ENCODE peak calls at places on chromosomes 4 and X, in seven cellular contexts. B is aorta; N is uterus; W is MM.1S; H is foreskin keratinocyte; K is lower lobe of right lung; A is CD8-positive, alpha-beta memory T cell. J is an unnamed sample.

GRCh38 chr4:146255463-146255862 is 41.1 kb downstream of the REELD1 start:
- DNase-seq in H (no peak), B (no peak), K (no peak), A (no peak), N (no peak), W (no peak), J (no peak)

GRCh38 chr4:76698141-76698540 is 199.8 kb downstream of the SOWAHB start:
- DNase-seq in H (no peak), B (no peak), W (no peak), K (no peak), N (no peak), A (no peak), J (no peak)

GRCh38 chr4:185713272-185713671 is 98.7 kb downstream of the SORBS2 start:
- DNase-seq in K (no peak), B (no peak), W (no peak), A (no peak), H (peak; percentile 52), N (no peak), J (no peak)

GRCh38 chr4:102616661-102617060 is 115.5 kb downstream of the NFKB1 start:
- DNase-seq in W (peak; percentile 98), K (no peak), B (no peak), N (no peak), H (no peak), A (no peak), J (no peak)

GRCh38 chrX:14872355-14872754 is 514 bp downstream of the FANCB start:
- DNase-seq in H (no peak), N (no peak), B (no peak), K (no peak), A (no peak), W (no peak), J (no peak)

GRCh38 chr4:165208741-165209388 is 1.5 kb downstream of the KLHL2 start:
- DNase-seq in H (no peak), A (no peak), W (no peak), K (no peak), N (no peak), B (no peak), J (no peak)

GRCh38 chr4:2936773-2937145 is 26.4 kb downstream of the NOP14 start:
- DNase-seq in N (no peak), A (peak; percentile 78), K (no peak), H (peak; percentile 95), B (peak; percentile 59), W (no peak), J (no peak)

GRCh38 chr4:99979872-99980271 is 29.8 kb upstream of the H2AZ1 start:
- DNase-seq in H (peak; percentile 84), W (no peak), B (no peak), K (no peak), A (no peak), N (no peak), J (no peak)

GRCh38 chr4:164440196-164440595 is 313.7 kb upstream of the SMIM31 start:
- DNase-seq in H (peak; percentile 92), A (no peak), W (no peak), K (no peak), B (no peak), N (no peak), J (no peak)

GRCh38 chr4:20682853-20683252 is 17.4 kb upstream of the PACRGL start:
- DNase-seq in A (no peak), W (no peak), B (no peak), K (no peak), N (no peak), H (no peak), J (no peak)

GRCh38 chr4:87916636-87917035 is 58.9 kb upstream of the SPP1 start:
- DNase-seq in H (no peak), A (no peak), K (no peak), B (no peak), N (no peak), W (no peak), J (no peak)

GRCh38 chr4:6179362-6179761 is 21.0 kb downstream of the JAKMIP1 start:
- DNase-seq in A (peak; percentile 61), H (no peak), N (no peak), K (no peak), B (peak; percentile 44), W (no peak), J (no peak)

GRCh38 chr4:6183740-6184139 is 16.6 kb downstream of the JAKMIP1 start:
- DNase-seq in H (no peak), A (peak; percentile 48), K (no peak), N (no peak), B (peak; percentile 15), W (peak; percentile 94), J (no peak)

GRCh38 chr4:6180841-6181631 is 19.3 kb downstream of the JAKMIP1 start:
- DNase-seq in N (no peak), K (no peak), B (peak; percentile 22), W (peak; percentile 85), H (no peak), A (peak; percentile 79), J (no peak)

GRCh38 chr4:6184169-6184568 is 16.2 kb downstream of the JAKMIP1 start:
- DNase-seq in W (peak; percentile 23), B (peak; percentile 28), N (no peak), H (no peak), A (peak; percentile 26), K (no peak), J (no peak)

DNA sequence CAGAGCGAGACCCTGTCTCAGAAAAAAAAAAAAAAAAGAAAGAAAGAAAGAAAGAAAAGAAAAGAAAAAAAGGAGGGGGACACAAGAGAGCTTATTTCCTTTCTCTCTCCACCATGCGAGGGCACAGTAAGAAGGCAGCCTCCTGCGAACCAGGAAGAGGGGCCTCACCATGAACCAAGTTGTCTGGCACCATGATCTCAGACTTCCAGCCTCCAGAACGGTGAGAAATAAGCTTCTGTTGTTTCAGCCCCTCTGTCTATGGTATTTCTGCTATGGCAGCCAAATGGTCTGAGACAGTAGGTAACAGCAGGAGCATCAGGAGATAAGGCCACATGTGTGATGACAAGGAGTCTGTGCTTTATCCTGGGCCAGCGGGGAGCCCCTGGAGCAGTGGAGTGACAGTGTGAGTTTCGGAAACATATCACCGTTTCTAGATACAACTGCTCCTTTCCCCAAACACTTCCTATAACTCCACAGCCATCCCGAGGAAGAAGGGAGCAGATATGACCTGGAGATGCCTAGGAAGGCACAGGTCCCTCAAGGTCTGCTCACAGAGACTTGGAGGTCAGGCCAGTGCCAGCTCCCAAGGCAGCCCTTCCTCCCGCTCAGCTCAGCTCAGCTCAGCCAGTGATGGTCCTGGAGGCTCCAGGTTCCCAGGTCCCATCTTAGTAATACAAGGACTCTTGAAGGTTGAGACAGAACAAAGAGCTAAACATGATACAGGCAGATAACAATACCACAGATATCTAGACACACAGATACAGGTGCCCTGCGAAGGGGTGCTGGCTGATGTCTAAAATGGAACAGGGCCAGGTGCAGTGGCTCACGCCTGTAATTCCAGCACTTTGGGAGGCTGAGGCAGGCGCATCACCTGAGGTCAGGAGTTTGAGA is 17.7 kb downstream of the JAKMIP1 start:
- DNase-seq in H (no peak), W (no peak), A (peak; percentile 54), K (no peak), N (no peak), B (peak; percentile 46), J (no peak)
- H3K4me1 ChIP-seq in H (no peaks in the 10 kb centered on the region), W (peaks cover 64% of the 10 kb centered on the region), A (peaks cover 66% of the 10 kb centered on the region), K (no peaks in the 10 kb centered on the region), N (no peaks in the 10 kb centered on the region), B (no peaks in the 10 kb centered on the region), J (no peaks in the 10 kb centered on the region)

GRCh38 chr4:7867191-7867590 is 72.5 kb downstream of the AFAP1 start:
- DNase-seq in A (no peak), H (no peak), K (no peak), N (no peak), B (no peak), W (no peak), J (no peak)

GRCh38 chr4:7865533-7865932 is 74.1 kb downstream of the AFAP1 start:
- DNase-seq in K (no peak), N (no peak), A (no peak), H (no peak), B (no peak), W (no peak), J (no peak)

GRCh38 chr4:7867701-7868429 is 71.8 kb downstream of the AFAP1 start:
- DNase-seq in B (no peak), N (no peak), W (no peak), A (no peak), K (no peak), H (no peak), J (no peak)

GRCh38 chr4:7868892-7869471 is 70.7 kb downstream of the AFAP1 start:
- DNase-seq in B (no peak), N (no peak), A (no peak), H (no peak), K (no peak), W (no peak), J (no peak)

GRCh38 chr4:7868430-7868775 is 71.3 kb downstream of the AFAP1 start:
- DNase-seq in B (peak; percentile 47), W (no peak), H (no peak), N (no peak), A (no peak), K (no peak), J (no peak)
- H3K27ac ChIP-seq in B (no peak overlapping the region), W (no peak overlapping the region), H (no peak overlapping the region), N (no peak overlapping the region), A (no peak overlapping the region), K (no peak overlapping the region), J (no peak overlapping the region)

GRCh38 chr4:41396869-41397268 is 140.1 kb downstream of the UCHL1 start:
- DNase-seq in K (no peak), A (no peak), N (no peak), W (no peak), H (no peak), B (no peak), J (no peak)

GRCh38 chr4:41396214-41396613 is 139.5 kb downstream of the UCHL1 start:
- DNase-seq in W (no peak), N (no peak), H (no peak), K (no peak), B (no peak), A (no peak), J (no peak)

GRCh38 chr4:41394362-41394960 is 137.7 kb downstream of the UCHL1 start:
- DNase-seq in H (no peak), K (no peak), A (no peak), W (no peak), B (no peak), N (no peak), J (no peak)

GRCh38 chr4:41400296-41400695 is 137.7 kb upstream of the LIMCH1 start:
- DNase-seq in W (no peak), N (no peak), K (no peak), H (peak; percentile 16), A (no peak), B (no peak), J (no peak)

DNA sequence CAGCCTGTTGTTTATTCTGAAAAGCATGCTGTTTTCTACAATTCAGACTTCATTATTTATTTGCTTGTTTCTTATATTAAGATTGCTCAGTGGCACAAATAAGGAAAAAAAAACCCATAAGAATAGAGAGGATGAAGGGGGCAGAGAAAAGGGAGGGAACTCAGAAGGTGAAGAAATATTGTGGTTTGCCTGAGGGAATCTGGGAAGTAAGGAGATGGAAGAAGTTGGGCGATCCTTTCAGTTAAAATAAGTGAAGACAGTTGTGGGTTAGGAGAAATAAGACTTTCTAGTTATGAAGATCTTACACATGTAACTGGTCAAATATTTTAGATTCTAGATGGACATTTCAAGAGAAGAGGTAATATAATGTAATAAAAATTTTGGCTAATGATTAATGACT is 138.8 kb upstream of the LIMCH1 start:
- DNase-seq in A (no peak), K (no peak), B (no peak), W (no peak), N (no peak), H (no peak), J (no peak)
- H3K4me1 ChIP-seq in A (no peaks in the 10 kb centered on the region), K (peaks cover 3% of the 10 kb centered on the region), B (peaks cover 1% of the 10 kb centered on the region), W (no peaks in the 10 kb centered on the region), N (no peaks in the 10 kb centered on the region), H (no peaks in the 10 kb centered on the region), J (no peaks in the 10 kb centered on the region)

GRCh38 chr4:108047199-108047598 is 57.5 kb downstream of the HADH start:
- DNase-seq in N (no peak), A (no peak), W (no peak), K (no peak), H (no peak), B (no peak), J (no peak)
- H3K27ac ChIP-seq in N (no peak overlapping the region), A (no peak overlapping the region), W (no peak overlapping the region), K (no peak overlapping the region), H (no peak overlapping the region), B (no peak overlapping the region), J (no peak overlapping the region)